ENCODE peak calls at places on chromosomes 2 and 18, in ten cellular contexts. T is HFFc6, W is heart left ventricle, Q is NCI-H1092, C is hepatocyte, B is neural crest cell, R is Calu3, D is KBM-7, Y is GM03348, F is epithelial cell of esophagus. E is an unnamed sample.

GRCh38 chr18:70907673-70908072 is 618.8 kb downstream of the SOCS6 start:
- DNase-seq in D (no peak), R (peak; percentile 14), Y (no peak), B (no peak), F (no peak), T (no peak), C (no peak), W (no peak), Q (peak; percentile 87), E (no peak)

GRCh38 chr2:187500585-187501359 is 52.7 kb upstream of the CALCRL start:
- DNase-seq in Y (peak; percentile 6), F (peak; percentile 40), Q (no peak), R (peak; percentile 31), C (peak; percentile 49), D (peak; percentile 50), T (peak; percentile 55), W (no peak), B (no peak), E (no peak)

GRCh38 chr2:9291331-9291730 is 84.7 kb downstream of the ASAP2 start:
- DNase-seq in F (no peak), D (no peak), C (no peak), W (no peak), R (no peak), Q (no peak), T (no peak), Y (no peak), B (no peak), E (no peak)

GRCh38 chr2:178298785-178299212 is 104.5 kb downstream of the OSBPL6 start:
- DNase-seq in R (no peak), Y (peak; percentile 35), C (no peak), T (peak; percentile 26), Q (no peak), F (peak; percentile 85), W (no peak), B (no peak), D (no peak), E (peak; percentile 22)

GRCh38 chr2:124582387-124582786 is 557.3 kb downstream of the CNTNAP5 start:
- DNase-seq in D (no peak), T (no peak), F (no peak), Y (no peak), B (no peak), W (no peak), C (no peak), Q (no peak), R (no peak), E (no peak)

GRCh38 chr18:57900906-57901305 is 97.8 kb upstream of the ATP8B1 start:
- DNase-seq in B (no peak), D (no peak), T (no peak), R (no peak), C (no peak), Y (no peak), W (no peak), Q (no peak), F (no peak), E (peak; percentile 34)

GRCh38 chr2:240292622-240293021 is 142.8 kb upstream of the GPC1 start:
- DNase-seq in R (no peak), C (no peak), F (no peak), Y (no peak), W (no peak), T (no peak), Q (no peak), D (no peak), B (no peak), E (no peak)

GRCh38 chr2:201858781-201859180 is 52.4 kb downstream of the CDK15 start:
- DNase-seq in C (peak; percentile 35), Q (no peak), B (peak; percentile 45), W (no peak), D (peak; percentile 68), Y (peak; percentile 69), F (peak; percentile 36), T (no peak), R (no peak), E (no peak)

GRCh38 chr2:146004470-146004869 is 1484.6 kb upstream of the ZEB2 start:
- DNase-seq in W (no peak), B (no peak), C (no peak), F (peak; percentile 73), D (no peak), Q (no peak), R (no peak), Y (no peak), T (peak; percentile 40), E (no peak)

GRCh38 chr2:7111626-7112025 is 194.4 kb downstream of the RNF144A start:
- DNase-seq in R (no peak), C (no peak), T (no peak), Y (no peak), B (no peak), F (peak; percentile 32), W (no peak), Q (no peak), D (no peak), E (no peak)

GRCh38 chr2:2269989-2270562 is 61.0 kb downstream of the MYT1L start:
- DNase-seq in D (no peak), F (no peak), Y (no peak), C (no peak), B (no peak), W (no peak), R (no peak), Q (no peak), T (no peak), E (no peak)

GRCh38 chr2:203463176-203463797 is 71.8 kb downstream of the RAPH1 start:
- DNase-seq in Y (peak; percentile 24), T (no peak), B (no peak), F (no peak), W (no peak), Q (no peak), R (no peak), D (no peak), C (no peak), E (no peak)

GRCh38 chr2:169828141-169828811 is 1.0 kb downstream of the UBR3 start:
- DNase-seq in D (peak; percentile 69), R (peak; percentile 35), W (peak; percentile 53), C (peak; percentile 49), Y (peak; percentile 68), T (peak; percentile 25), F (peak; percentile 74), Q (no peak), B (peak; percentile 14), E (no peak)

GRCh38 chr2:1750935-1751767 is 6.8 kb upstream of the PXDN start:
- DNase-seq in C (peak; percentile 87), Q (peak; percentile 64), F (peak; percentile 77), Y (peak; percentile 90), B (peak; percentile 64), R (peak; percentile 29), T (peak; percentile 81), D (peak; percentile 18), W (peak; percentile 69), E (peak; percentile 25)

GRCh38 chr18:14978962-14979535 is 231.1 kb downstream of the ANKRD30B start:
- DNase-seq in D (peak; percentile 54), B (no peak), Y (peak; percentile 35), W (no peak), F (no peak), Q (no peak), T (no peak), R (peak; percentile 66), C (no peak), E (no peak)

GRCh38 chr2:239313776-239314175 is 87.0 kb downstream of the HDAC4 start:
- DNase-seq in D (no peak), T (no peak), R (no peak), Q (no peak), B (no peak), W (peak; percentile 14), C (no peak), Y (no peak), F (no peak), E (no peak)

GRCh38 chr2:191318729-191319078 is 73.5 kb downstream of the MYO1B start:
- DNase-seq in Q (no peak), F (peak; percentile 81), Y (peak; percentile 33), D (peak; percentile 33), C (peak; percentile 76), B (no peak), T (peak; percentile 69), R (peak; percentile 38), W (no peak), E (no peak)

GRCh38 chr18:26121476-26121875 is 12.2 kb upstream of the PSMA8 start:
- DNase-seq in C (no peak), D (no peak), W (no peak), F (no peak), R (no peak), Q (no peak), T (no peak), B (no peak), Y (no peak), E (peak; percentile 8)

GRCh38 chr2:240878341-240878936 is 9.8 kb downstream of the AGXT start:
- DNase-seq in Y (no peak), R (no peak), B (no peak), C (no peak), W (no peak), T (no peak), F (no peak), D (no peak), Q (no peak), E (no peak)